ENCODE peak calls at places on chromosomes 6 and 20, in five cellular contexts. I is transverse colon, E is A549, G is H1, Q is HepG2. T is an unnamed sample.

GRCh38 chr6:116697475-116697874 is 16.5 kb downstream of the KPNA5 start:
- DNase-seq in Q (no peak), G (no peak), E (no peak), I (no peak), T (no peak)

GRCh38 chr6:34331361-34332050 is 61.0 kb downstream of the NUDT3 start:
- DNase-seq in G (no peak), Q (no peak), E (no peak), I (no peak), T (no peak)

GRCh38 chr6:137115653-137116052 is 57.8 kb downstream of the IL22RA2 start:
- DNase-seq in E (no peak), G (no peak), I (no peak), Q (no peak), T (no peak)

GRCh38 chr6:22250486-22250885 is 46.4 kb downstream of the PRL start:
- DNase-seq in E (no peak), Q (no peak), I (no peak), G (peak), T (no peak)

GRCh38 chr6:52640916-52641315 is 30.0 kb upstream of the TMEM14A start:
- DNase-seq in Q (no peak), E (no peak), G (no peak), I (no peak), T (no peak)

GRCh38 chr6:127939442-127940066 is 38.7 kb upstream of the THEMIS start:
- DNase-seq in G (no peak), I (no peak), Q (no peak), E (no peak), T (no peak)

GRCh38 chr20:36848078-36848660 is 27.8 kb upstream of the TLDC2 start:
- DNase-seq in Q (no peak), E (peak), I (no peak), G (no peak), T (no peak)

GRCh38 chr20:43658723-43659419 is 8.0 kb upstream of the MYBL2 start:
- DNase-seq in G (no peak), I (no peak), Q (no peak), E (peak), T (no peak)

GRCh38 chr6:149566372-149567193 is at the start of gene GINM1:
- DNase-seq in Q (peak), I (peak), E (peak), G (peak), T (peak)

GRCh38 chr6:108762394-108762793 is 85.8 kb upstream of the ARMC2 start:
- DNase-seq in G (peak), E (no peak), I (no peak), Q (no peak), T (no peak)

GRCh38 chr6:88403486-88403885 is 237.3 kb upstream of the CNR1 start:
- DNase-seq in E (no peak), I (no peak), Q (no peak), G (no peak), T (no peak)

GRCh38 chr6:124073820-124074587 is 270.3 kb downstream of the NKAIN2 start:
- DNase-seq in Q (no peak), I (no peak), G (no peak), E (no peak), T (no peak)

GRCh38 chr6:63757826-63758225 is 122.2 kb downstream of the PHF3 start:
- DNase-seq in Q (peak), I (no peak), E (no peak), G (no peak), T (no peak)

GRCh38 chr20:6731951-6732580 is 35.4 kb upstream of the BMP2 start:
- DNase-seq in G (no peak), I (peak), E (no peak), Q (no peak), T (peak)

GRCh38 chr6:2790588-2790987 is 25.4 kb downstream of the WRNIP1 start:
- DNase-seq in G (no peak), E (peak), I (no peak), Q (no peak), T (no peak)

GRCh38 chr6:12751694-12752304 is 35.2 kb downstream of the PHACTR1 start:
- DNase-seq in I (peak), Q (peak), G (peak), E (peak), T (peak)

GRCh38 chr6:154404791-154405400 is 48.3 kb upstream of the IPCEF1 start:
- DNase-seq in Q (no peak), E (no peak), I (no peak), G (no peak), T (no peak)

GRCh38 chr6:99945995-99946394 is 48.0 kb downstream of the MCHR2 start:
- DNase-seq in E (no peak), I (no peak), G (no peak), Q (no peak), T (no peak)

GRCh38 chr6:90780141-90780540 is 193.3 kb upstream of the MAP3K7 start:
- DNase-seq in Q (no peak), I (no peak), G (no peak), E (no peak), T (no peak)

GRCh38 chr20:24366605-24367004 is 102.8 kb upstream of the SYNDIG1 start:
- DNase-seq in G (no peak), E (no peak), I (no peak), Q (no peak), T (no peak)
- H3K27ac ChIP-seq in G (no peak), E (no peak), I (no peak), Q (no peak), T (no peak)

GRCh38 chr20:34535301-34535840 is 19.1 kb downstream of the DYNLRB1 start:
- DNase-seq in G (no peak), I (no peak), E (no peak), Q (no peak), T (no peak)
- TF ChIP-seq EP300 in G (no peak), I (no peak), E (no peak), Q (no peak), T (no peak)

DNA sequence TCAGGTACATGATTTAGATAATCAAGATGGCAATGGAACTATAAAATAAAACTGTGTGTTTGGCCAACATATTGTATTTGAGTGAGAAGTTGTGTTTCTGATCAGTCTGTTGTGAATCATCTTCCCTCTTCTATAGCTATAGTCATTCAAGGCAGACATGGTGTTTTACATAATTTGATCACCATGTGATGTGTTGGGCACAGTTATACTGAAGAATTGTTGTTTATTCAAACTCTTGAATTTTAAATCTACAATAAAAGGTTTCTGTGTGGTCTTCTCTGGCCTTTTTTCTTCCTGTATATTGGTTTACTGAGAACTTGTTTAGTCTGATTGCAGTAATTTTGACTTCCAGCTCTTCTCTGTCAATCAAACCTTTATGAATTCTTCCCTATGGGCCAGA is 4.4 kb downstream of the RNF182 start:
- DNase-seq in Q (no peak), E (no peak), G (no peak), I (no peak), T (no peak)
- H3K27ac ChIP-seq in Q (no peak), E (no peak), G (no peak), I (no peak), T (no peak)

GRCh38 chr6:143451531-143451930 is 926 bp downstream of the PEX3 start:
- DNase-seq in Q (no peak), I (no peak), G (no peak), E (no peak), T (no peak)

GRCh38 chr6:143449731-143450452 is 603 bp downstream of the ADAT2 start:
- DNase-seq in Q (peak), G (peak), I (peak), E (peak), T (no peak)

GRCh38 chr6:143449082-143449481 is 1.4 kb downstream of the ADAT2 start:
- DNase-seq in I (no peak), E (no peak), G (no peak), Q (no peak), T (no peak)

DNA sequence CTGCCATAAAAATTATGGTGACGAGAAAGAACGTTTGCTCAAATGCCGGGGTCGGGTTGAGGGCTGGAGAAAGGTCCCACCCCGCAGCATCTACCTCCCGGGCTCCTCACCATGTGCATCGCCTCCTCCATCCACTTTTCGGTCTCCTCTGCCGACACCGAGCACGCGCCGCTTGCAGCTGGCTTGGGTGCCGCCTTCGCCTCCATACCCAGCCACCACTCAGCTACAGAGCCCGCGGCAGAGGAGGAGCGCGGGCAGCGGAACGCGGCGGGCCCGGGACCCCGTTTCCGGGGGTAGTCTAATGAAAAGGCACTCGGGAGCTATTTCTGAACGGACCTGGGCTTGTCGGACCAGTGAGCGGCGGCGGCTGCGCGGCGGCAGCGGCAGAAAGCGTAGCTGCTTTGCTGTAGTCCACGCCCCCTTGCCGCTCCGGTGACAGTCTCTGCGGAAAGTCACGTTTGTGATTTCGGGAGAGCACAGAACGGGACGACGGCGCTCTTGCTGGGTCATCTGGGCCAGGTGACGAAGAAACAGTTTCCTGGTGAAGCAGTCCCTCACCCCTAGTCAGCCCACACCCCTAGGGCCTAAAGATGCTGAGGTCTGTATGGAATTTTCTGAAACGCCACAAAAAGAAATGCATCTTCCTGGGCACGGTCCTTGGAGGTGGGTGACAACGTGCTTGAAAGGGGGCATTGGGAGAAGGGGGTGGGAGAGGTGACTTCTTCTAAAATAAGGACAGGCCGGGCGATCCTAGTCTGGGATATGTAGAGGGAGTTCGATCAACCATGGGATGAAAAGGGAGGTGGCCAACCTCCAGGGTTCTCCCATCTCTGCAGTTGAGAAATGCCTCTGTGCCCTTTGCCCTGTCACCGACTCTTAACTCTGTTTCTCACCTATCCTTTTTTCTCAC is at the start of the genes ADAT2 and PEX3:
- DNase-seq in Q (peak), I (peak), E (peak), G (peak), T (peak)
- TF ChIP-seq EP300 in Q (peak), I (no peak), E (no peak), G (peak), T (no peak)

T was measured in ovary.